ENCODE peak calls at places on chromosome 20, in six cellular contexts. X, M, T, H, G and Z are unnamed samples.

GRCh38 chr20:38156888-38157634 is 8.0 kb downstream of the TGM2 start:
- DNase-seq in X (no peak), M (no peak), T (no peak), H (no peak), G (no peak), Z (no peak)

GRCh38 chr20:53708129-53708968 is 114.7 kb upstream of the ZNF217 start:
- DNase-seq in X (no peak), M (no peak), T (no peak), H (no peak), G (peak; percentile 94), Z (peak; percentile 49)

GRCh38 chr20:13430346-13431002 is 208.3 kb downstream of the TASP1 start:
- DNase-seq in X (peak; percentile 92), M (no peak), T (no peak), H (no peak), G (peak; percentile 17), Z (peak; percentile 8)

GRCh38 chr20:33540427-33540826 is 50.5 kb downstream of the CBFA2T2 start:
- DNase-seq in X (no peak), M (no peak), T (no peak), H (no peak), G (no peak), Z (no peak)

GRCh38 chr20:53899351-53900167 is 170.8 kb downstream of the BCAS1 start:
- DNase-seq in X (no peak), M (no peak), T (peak; percentile 75), H (peak; percentile 38), G (peak; percentile 95), Z (peak; percentile 81)

GRCh38 chr20:17794400-17794799 is 94.6 kb downstream of the BANF2 start:
- DNase-seq in X (no peak), M (no peak), T (no peak), H (no peak), G (no peak), Z (no peak)

GRCh38 chr20:17887331-17888030 is 81.1 kb downstream of the SNX5 start:
- DNase-seq in X (peak; percentile 88), M (no peak), T (no peak), H (no peak), G (no peak), Z (no peak)

GRCh38 chr20:37670426-37670825 is 23.4 kb upstream of the CTNNBL1 start:
- DNase-seq in X (no peak), M (no peak), T (no peak), H (peak; percentile 74), G (no peak), Z (no peak)

GRCh38 chr20:36497856-36498255 is 43.5 kb upstream of the MYL9 start:
- DNase-seq in X (no peak), M (no peak), T (no peak), H (no peak), G (no peak), Z (no peak)

GRCh38 chr20:31713312-31714049 is 9.2 kb downstream of the BCL2L1 start:
- DNase-seq in X (peak; percentile 81), M (no peak), T (no peak), H (no peak), G (no peak), Z (no peak)

GRCh38 chr20:38200646-38201045 is 35.6 kb upstream of the TGM2 start:
- DNase-seq in X (no peak), M (no peak), T (no peak), H (no peak), G (no peak), Z (no peak)

GRCh38 chr20:38121741-38122140 is 43.3 kb downstream of the TGM2 start:
- DNase-seq in X (no peak), M (no peak), T (peak; percentile 38), H (no peak), G (no peak), Z (no peak)

GRCh38 chr20:2330090-2330695 is 34.4 kb downstream of the TGM3 start:
- DNase-seq in X (no peak), M (no peak), T (no peak), H (no peak), G (no peak), Z (peak; percentile 79)

GRCh38 chr20:31811796-31812728 is 7.1 kb upstream of the MYLK2 start:
- DNase-seq in X (no peak), M (no peak), T (peak; percentile 58), H (no peak), G (no peak), Z (no peak)

GRCh38 chr20:6665161-6665560 is 102.3 kb upstream of the BMP2 start:
- DNase-seq in X (no peak), M (no peak), T (no peak), H (no peak), G (no peak), Z (no peak)

GRCh38 chr20:14612389-14612788 is 275.0 kb upstream of the FLRT3 start:
- DNase-seq in X (no peak), M (no peak), T (no peak), H (no peak), G (no peak), Z (peak; percentile 4)

GRCh38 chr20:50250748-50251382 is 60.2 kb downstream of the CEBPB start:
- DNase-seq in X (no peak), M (no peak), T (no peak), H (no peak), G (no peak), Z (no peak)

GRCh38 chr20:18390201-18390600 is 76.6 kb downstream of the DZANK1 start:
- DNase-seq in X (no peak), M (no peak), T (no peak), H (no peak), G (no peak), Z (no peak)

GRCh38 chr20:8385247-8385646 is 253.2 kb downstream of the PLCB1 start:
- DNase-seq in X (no peak), M (no peak), T (no peak), H (no peak), G (no peak), Z (no peak)

GRCh38 chr20:51769941-51770615 is 1.9 kb upstream of the ATP9A start:
- DNase-seq in X (no peak), M (no peak), T (no peak), H (no peak), G (no peak), Z (no peak)

GRCh38 chr20:19903168-19903676 is 113.9 kb upstream of the NAA20 start:
- DNase-seq in X (peak; percentile 86), M (no peak), T (peak; percentile 8), H (no peak), G (no peak), Z (peak; percentile 75)

GRCh38 chr20:54173653-54174451 is at the start of gene CYP24A1:
- DNase-seq in X (peak; percentile 80), M (no peak), T (no peak), H (peak; percentile 52), G (no peak), Z (peak; percentile 36)

GRCh38 chr20:1860446-1860845 is 34.8 kb upstream of the SIRPA start:
- DNase-seq in X (no peak), M (no peak), T (no peak), H (no peak), G (no peak), Z (no peak)

GRCh38 chr20:51022227-51022802 is 592 bp downstream of the KCNG1 start:
- DNase-seq in X (no peak), M (no peak), T (no peak), H (no peak), G (no peak), Z (no peak)

DNA sequence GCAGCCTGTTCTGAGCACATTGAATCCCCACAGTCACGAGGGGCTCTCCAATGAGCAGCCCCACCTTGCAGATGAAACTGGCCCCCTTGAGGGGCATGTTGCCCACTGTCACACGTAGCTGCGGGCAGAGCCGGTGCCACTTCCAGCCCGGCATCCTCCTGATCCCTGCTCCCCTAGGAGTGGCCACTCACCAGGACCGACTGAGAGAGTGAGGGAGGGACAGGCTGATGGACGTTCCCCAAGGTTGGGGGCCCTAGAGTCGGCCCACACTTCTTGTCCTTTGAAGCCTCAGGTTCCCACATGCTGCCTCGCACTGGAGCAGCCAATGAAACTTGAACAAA is 10.5 kb downstream of the ENTPD6 start:
- DNase-seq in X (no peak), M (no peak), T (no peak), H (no peak), G (no peak), Z (no peak)
- TF ChIP-seq GABPA in X (no peak), M (no peak), T (no peak), H (no peak), G (no peak), Z (no peak)

GRCh38 chr20:60024801-60025200 is 66.6 kb downstream of the CDH26 start:
- DNase-seq in X (no peak), M (no peak), T (no peak), H (no peak), G (no peak), Z (no peak)
- H3K27ac ChIP-seq in X (no peak overlapping the region), M (no peak overlapping the region), T (no peak overlapping the region), H (no peak overlapping the region), G (no peak overlapping the region), Z (no peak overlapping the region)

GRCh38 chr20:62175711-62176110 is 7.1 kb upstream of the MTG2 start:
- DNase-seq in X (no peak), M (no peak), T (no peak), H (no peak), G (no peak), Z (no peak)
- TF ChIP-seq GABPA in X (no peak), M (no peak), T (no peak), H (no peak), G (no peak), Z (no peak)

DNA sequence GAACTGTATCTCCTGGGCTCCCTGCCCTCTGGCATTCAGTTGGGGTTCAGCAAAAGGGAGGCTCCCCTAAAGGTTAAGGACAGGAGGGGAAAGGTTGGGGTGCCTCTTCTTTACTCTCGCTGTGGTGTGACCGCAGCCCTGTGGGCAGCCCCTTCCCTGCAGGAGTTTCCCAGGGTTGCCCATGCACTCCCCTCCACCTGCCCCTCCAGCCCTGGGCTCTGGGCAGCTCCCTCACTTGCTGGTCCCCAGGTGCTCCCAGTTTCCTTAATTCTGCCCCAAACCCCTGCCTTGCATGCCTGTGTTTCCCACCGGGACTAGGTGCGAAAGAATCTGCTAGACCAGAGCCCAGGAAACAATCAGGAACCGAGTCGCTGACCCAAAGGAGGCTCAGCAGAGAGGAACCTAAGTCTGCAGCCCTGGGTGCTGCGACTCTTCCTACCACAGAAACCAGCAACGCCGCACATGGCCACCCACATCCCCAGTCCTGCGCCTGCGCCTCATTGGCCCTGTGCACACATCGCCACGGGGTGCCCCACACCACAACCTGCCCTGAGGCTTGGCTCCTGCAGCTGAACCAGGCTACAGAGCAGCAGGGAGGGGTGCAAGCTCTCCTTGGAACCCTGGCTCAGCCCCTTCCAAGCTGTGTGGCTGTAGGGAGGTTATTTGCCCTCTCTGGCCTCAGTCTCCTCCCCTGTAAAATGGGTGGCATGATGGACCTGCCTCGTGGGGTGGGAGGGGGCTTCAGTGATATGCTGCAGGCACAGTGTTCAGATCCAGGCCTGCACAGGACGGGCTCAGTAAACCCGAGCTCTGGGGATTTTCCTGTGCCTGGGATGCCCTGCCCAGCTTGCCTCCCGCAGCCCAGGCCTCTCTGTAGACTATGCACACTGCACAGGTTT is 487.6 kb downstream of the PREX1 start:
- DNase-seq in X (no peak), M (no peak), T (no peak), H (no peak), G (no peak), Z (no peak)
- H3K27ac ChIP-seq in X (no peak overlapping the region), M (no peak overlapping the region), T (no peak overlapping the region), H (no peak overlapping the region), G (peak overlapping the region; percentile 67), Z (no peak overlapping the region)

DNA sequence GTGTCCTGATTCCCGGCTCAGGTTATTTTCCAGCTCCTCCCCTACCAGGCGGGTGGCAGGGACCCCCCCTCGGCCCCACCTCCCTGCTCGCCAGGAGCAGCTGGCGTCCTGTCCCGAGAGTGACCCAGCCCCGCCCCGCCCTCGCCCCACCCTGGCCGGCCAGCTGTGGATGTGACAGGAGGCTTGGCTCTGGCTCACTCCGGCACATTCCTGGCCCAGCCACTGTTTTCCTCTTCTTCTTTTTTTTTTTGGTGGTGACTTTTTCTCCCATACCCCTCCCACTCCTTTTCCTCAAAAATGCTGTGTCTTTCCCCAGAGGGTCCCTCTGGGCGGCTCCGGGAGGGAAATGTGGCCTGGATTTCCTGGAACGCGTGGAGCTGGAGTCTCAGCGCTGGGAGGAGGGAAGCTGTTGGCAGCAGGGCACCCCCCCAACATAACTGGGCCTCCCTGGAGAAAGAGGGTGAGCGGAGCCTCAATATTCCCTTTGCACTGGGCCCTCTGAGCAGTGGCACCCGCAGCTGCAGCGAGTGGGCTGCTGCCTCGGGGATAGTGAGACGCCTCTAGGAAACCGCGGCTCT is 28.3 kb upstream of the CSNK2A1 start:
- DNase-seq in X (no peak), M (no peak), T (peak; percentile 32), H (peak; percentile 53), G (no peak), Z (no peak)
- TF ChIP-seq GABPA in X (no peak), M (no peak), T (no peak), H (no peak), G (no peak), Z (no peak)